ENCODE peak calls at places on chromosomes 6 and 20, in eight cellular contexts. M, O, X, D, T, N, R and B are unnamed samples.
A peak's percentile ranks its signal among the peaks of the same experiment; 100 is the strongest.

GRCh38 chr6:131387706-131388455 is 185.1 kb upstream of the ARG1 start:
- DNase-seq in O (no peak), D (no peak), T (no peak), M (no peak), X (no peak), R (no peak), N (no peak), B (no peak)

GRCh38 chr6:83417880-83418663 is 12.8 kb downstream of the ME1 start:
- DNase-seq in X (no peak), D (no peak), T (no peak), R (peak; percentile 51), M (no peak), O (peak; percentile 83), N (no peak), B (no peak)

GRCh38 chr6:156390621-156391378 is 386.4 kb upstream of the ARID1B start:
- DNase-seq in X (no peak), M (no peak), N (no peak), R (no peak), T (no peak), O (peak; percentile 2), D (no peak), B (no peak)

GRCh38 chr6:39411465-39411864 is 89.0 kb upstream of the KCNK16 start:
- DNase-seq in N (no peak), T (no peak), M (no peak), O (peak; percentile 6), X (no peak), D (no peak), R (no peak), B (no peak)

GRCh38 chr6:106444777-106445507 is 84.4 kb downstream of the CRYBG1 start:
- DNase-seq in T (no peak), M (peak; percentile 63), X (peak; percentile 27), N (no peak), O (peak; percentile 87), R (peak; percentile 76), D (no peak), B (no peak)

GRCh38 chr20:47985092-47985850 is 200.0 kb upstream of the SULF2 start:
- DNase-seq in R (peak; percentile 32), T (no peak), X (no peak), N (no peak), O (peak; percentile 37), M (no peak), D (no peak), B (no peak)

GRCh38 chr6:6834356-6835342 is 246.1 kb downstream of the LY86 start:
- DNase-seq in N (no peak), O (no peak), T (no peak), M (no peak), D (no peak), X (peak; percentile 39), R (no peak), B (no peak)

GRCh38 chr6:37850243-37850642 is 30.7 kb downstream of the ZFAND3 start:
- DNase-seq in T (no peak), O (no peak), N (no peak), R (no peak), M (no peak), X (no peak), D (no peak), B (no peak)

GRCh38 chr6:156934054-156934424 is 156.9 kb downstream of the ARID1B start:
- DNase-seq in R (no peak), X (no peak), M (no peak), N (no peak), T (no peak), O (no peak), D (no peak), B (no peak)

GRCh38 chr20:47454298-47455132 is 47.2 kb upstream of the NCOA3 start:
- DNase-seq in M (no peak), X (no peak), N (no peak), T (no peak), D (no peak), O (no peak), R (no peak), B (no peak)

GRCh38 chr20:39607124-39607523 is 645.0 kb downstream of the DHX35 start:
- DNase-seq in T (no peak), M (no peak), O (no peak), R (no peak), N (no peak), X (no peak), D (no peak), B (no peak)

GRCh38 chr20:19368351-19368750 is 155.9 kb downstream of the SLC24A3 start:
- DNase-seq in M (no peak), O (no peak), D (no peak), T (no peak), R (no peak), X (no peak), N (no peak), B (peak; percentile 35)

GRCh38 chr20:47854687-47855212 is 69.5 kb upstream of the SULF2 start:
- DNase-seq in O (peak; percentile 12), N (no peak), M (no peak), X (no peak), R (peak; percentile 68), T (peak; percentile 25), D (no peak), B (no peak)

GRCh38 chr6:38012573-38012972 is 193.0 kb downstream of the ZFAND3 start:
- DNase-seq in T (no peak), R (peak; percentile 54), X (no peak), O (peak; percentile 67), D (peak; percentile 20), N (no peak), M (peak; percentile 1), B (no peak)

GRCh38 chr6:163691049-163691448 is 276.5 kb downstream of the QKI start:
- DNase-seq in X (no peak), O (no peak), M (no peak), N (no peak), R (no peak), T (no peak), D (no peak), B (no peak)

GRCh38 chr20:19969106-19969505 is 48.1 kb upstream of the NAA20 start:
- DNase-seq in R (no peak), X (no peak), D (no peak), T (no peak), O (no peak), M (no peak), N (no peak), B (no peak)

GRCh38 chr20:39605908-39606307 is 643.8 kb downstream of the DHX35 start:
- DNase-seq in O (no peak), X (no peak), R (no peak), T (no peak), M (no peak), N (no peak), D (no peak), B (no peak)

GRCh38 chr20:20780127-20780822 is 67.8 kb upstream of the RALGAPA2 start:
- DNase-seq in M (peak; percentile 1), N (peak; percentile 89), R (no peak), D (no peak), X (peak; percentile 74), O (peak; percentile 47), T (peak; percentile 77), B (peak; percentile 92)

GRCh38 chr6:129659590-129660345 is 50.2 kb downstream of the ARHGAP18 start:
- DNase-seq in N (no peak), O (no peak), T (no peak), M (no peak), D (no peak), R (no peak), X (no peak), B (peak; percentile 54)

GRCh38 chr6:25922301-25922700 is 8.2 kb downstream of the SLC17A2 start:
- DNase-seq in R (no peak), X (no peak), D (no peak), N (no peak), M (no peak), O (peak; percentile 65), T (no peak), B (peak; percentile 18)

GRCh38 chr6:72913797-72914196 is 291.9 kb downstream of the KCNQ5 start:
- DNase-seq in O (no peak), R (no peak), N (no peak), M (no peak), D (no peak), T (no peak), X (no peak), B (no peak)

GRCh38 chr6:57174511-57174907 is 2.4 kb downstream of the BAG2 start:
- DNase-seq in X (no peak), T (no peak), M (no peak), D (no peak), R (no peak), N (no peak), O (no peak), B (no peak)
- H3K27me3 ChIP-seq in X (no peaks in the 10 kb centered on the region), T (no peaks in the 10 kb centered on the region), M (no peaks in the 10 kb centered on the region), D (no peaks in the 10 kb centered on the region), R (peaks cover 16% of the 10 kb centered on the region), N (no peaks in the 10 kb centered on the region), O (no peaks in the 10 kb centered on the region), B (no peaks in the 10 kb centered on the region)

GRCh38 chr20:38127011-38127621 is 38.0 kb downstream of the TGM2 start:
- DNase-seq in N (peak; percentile 29), X (peak; percentile 28), R (no peak), T (no peak), O (peak; percentile 85), M (no peak), D (no peak), B (peak; percentile 59)
- H3K4me1 ChIP-seq in N (peaks cover 5% of the 10 kb centered on the region), X (peaks cover 35% of the 10 kb centered on the region), R (no peaks in the 10 kb centered on the region), T (peaks cover 7% of the 10 kb centered on the region), O (peaks cover 14% of the 10 kb centered on the region), M (no peaks in the 10 kb centered on the region), D (no peaks in the 10 kb centered on the region), B (peaks cover 11% of the 10 kb centered on the region)

GRCh38 chr20:63497138-63497945 is 1.5 kb downstream of the EEF1A2 start:
- DNase-seq in D (peak; percentile 19), T (no peak), X (peak; percentile 18), N (no peak), M (no peak), R (no peak), O (no peak), B (no peak)
- H3K27me3 ChIP-seq in D (peaks cover 9% of the 10 kb centered on the region), T (peaks cover 65% of the 10 kb centered on the region), X (no peaks in the 10 kb centered on the region), N (peaks cover 31% of the 10 kb centered on the region), M (peaks cover 11% of the 10 kb centered on the region), R (peaks cover 70% of the 10 kb centered on the region), O (peaks cover 28% of the 10 kb centered on the region), B (no peaks in the 10 kb centered on the region)

DNA sequence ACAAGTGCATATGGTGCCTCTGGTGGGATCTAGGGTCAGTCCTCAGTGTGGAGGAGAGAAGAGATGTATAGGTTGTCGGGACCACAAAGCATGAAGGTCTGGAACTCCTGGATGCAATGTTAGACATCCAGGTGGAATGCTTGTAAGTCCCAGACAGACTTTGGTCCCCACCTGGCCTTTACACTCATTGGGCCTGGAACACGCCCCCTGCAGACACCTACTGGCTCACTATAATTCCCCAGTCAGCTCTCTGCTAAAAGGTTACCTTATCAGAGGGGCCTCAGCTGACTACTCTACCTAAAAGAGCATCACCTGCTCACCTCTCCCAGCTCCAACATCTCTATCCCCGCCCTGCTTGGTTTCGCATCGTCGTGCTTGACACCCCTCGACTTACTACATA is 41.7 kb upstream of the SIRPA start:
- DNase-seq in T (no peak), N (no peak), O (no peak), D (no peak), M (no peak), R (no peak), X (no peak), B (no peak)
- H3K4me1 ChIP-seq in T (no peaks in the 10 kb centered on the region), N (peaks cover 34% of the 10 kb centered on the region), O (peaks cover 8% of the 10 kb centered on the region), D (peaks cover 9% of the 10 kb centered on the region), M (no peaks in the 10 kb centered on the region), R (peaks cover 20% of the 10 kb centered on the region), X (no peaks in the 10 kb centered on the region), B (no peaks in the 10 kb centered on the region)